ENCODE peak calls at places on chromosomes 7 and 10, in seven cellular contexts. C is AG04450, L is pancreas, V is GM12878, A is A549, G is WTC11, K is AG09319. X is an unnamed sample.

GRCh38 chr10:132102717-132103110 is 37.0 kb downstream of the JAKMIP3 start:
- DNase-seq in V (no peak), A (no peak), C (no peak), K (no peak), L (no peak), G (no peak), X (no peak)

GRCh38 chr7:20561466-20561865 is 54.0 kb upstream of the ABCB5 start:
- DNase-seq in C (no peak), G (no peak), L (no peak), K (no peak), A (no peak), V (no peak), X (no peak)

GRCh38 chr7:121755286-121755685 is 117.7 kb upstream of the PTPRZ1 start:
- DNase-seq in C (no peak), K (no peak), L (no peak), G (no peak), V (no peak), A (no peak), X (no peak)

GRCh38 chr7:4702961-4703512 is 20.9 kb downstream of the FOXK1 start:
- DNase-seq in K (no peak), A (no peak), V (no peak), L (no peak), G (peak), C (no peak), X (peak)

GRCh38 chr10:78806805-78807221 is 262.0 kb upstream of the ZMIZ1 start:
- DNase-seq in V (no peak), C (no peak), A (no peak), K (no peak), G (no peak), L (no peak), X (no peak)

GRCh38 chr7:95012001-95012400 is 104.6 kb downstream of the PPP1R9A start:
- DNase-seq in A (peak), G (no peak), L (no peak), K (no peak), C (no peak), V (no peak), X (no peak)

GRCh38 chr10:135601-136464 is 578 bp downstream of the ZMYND11 start:
- DNase-seq in V (no peak), C (no peak), K (no peak), L (peak), A (peak), G (peak), X (peak)

GRCh38 chr10:60044221-60044620 is 137.9 kb upstream of the CCDC6 start:
- DNase-seq in A (no peak), K (no peak), G (no peak), C (no peak), L (no peak), V (no peak), X (no peak)

GRCh38 chr7:123601530-123601929 is at the start of gene ASB15:
- DNase-seq in V (no peak), G (no peak), A (no peak), K (no peak), C (no peak), L (no peak), X (no peak)

GRCh38 chr10:31604141-31604540 is 285.1 kb downstream of the ZEB1 start:
- DNase-seq in C (no peak), L (no peak), A (no peak), G (no peak), V (no peak), K (peak), X (peak)

GRCh38 chr7:107372298-107372697 is 97.6 kb upstream of the GPR22 start:
- DNase-seq in L (no peak), V (no peak), G (no peak), A (no peak), C (no peak), K (no peak), X (no peak)

GRCh38 chr10:70234668-70235447 is 1.6 kb upstream of the PPA1 start:
- DNase-seq in A (no peak), K (peak), L (no peak), C (peak), G (no peak), V (no peak), X (no peak)

GRCh38 chr10:70233939-70234300 is 691 bp upstream of the PPA1 start:
- DNase-seq in L (no peak), K (no peak), G (no peak), V (no peak), A (no peak), C (no peak), X (no peak)

GRCh38 chr10:70232859-70233108 is 445 bp downstream of the PPA1 start:
- DNase-seq in V (no peak), L (no peak), G (no peak), C (no peak), K (no peak), A (no peak), X (no peak)

GRCh38 chr10:70232155-70232858 is 922 bp downstream of the PPA1 start:
- DNase-seq in G (no peak), A (peak), L (peak), V (no peak), K (peak), C (no peak), X (peak)

GRCh38 chr10:70233109-70233938 is at the start of gene PPA1:
- DNase-seq in C (peak), A (peak), V (peak), K (peak), G (peak), L (peak), X (peak)
- TF ChIP-seq CTCF in C (peak), A (peak), V (peak), K (no peak), G (no peak), L (no peak), X (no peak)

DNA sequence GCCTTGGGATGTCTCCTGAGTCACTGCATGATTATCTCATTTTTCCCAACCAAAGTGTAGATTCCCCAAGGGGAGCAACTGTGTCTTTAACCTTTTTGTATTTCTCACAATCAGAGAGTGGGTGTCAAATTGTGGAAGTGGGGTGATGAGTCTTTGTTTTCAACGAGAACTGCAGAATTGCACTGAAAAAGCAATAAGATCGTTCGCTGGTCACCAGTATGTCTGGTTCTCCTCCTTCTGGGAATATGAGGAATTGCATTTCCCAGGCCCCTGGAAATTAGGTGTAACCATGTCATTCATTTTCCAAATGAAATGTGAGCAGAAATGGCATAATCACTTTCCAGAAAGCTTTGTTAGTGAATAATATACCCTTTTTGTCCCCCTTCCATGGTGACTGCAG is 326.9 kb downstream of the GPAM start:
- DNase-seq in A (no peak), K (no peak), C (no peak), L (no peak), G (no peak), V (no peak), X (no peak)
- TF ChIP-seq CTCF in A (no peak), K (peak), C (no peak), L (no peak), G (peak), V (no peak), X (peak)

DNA sequence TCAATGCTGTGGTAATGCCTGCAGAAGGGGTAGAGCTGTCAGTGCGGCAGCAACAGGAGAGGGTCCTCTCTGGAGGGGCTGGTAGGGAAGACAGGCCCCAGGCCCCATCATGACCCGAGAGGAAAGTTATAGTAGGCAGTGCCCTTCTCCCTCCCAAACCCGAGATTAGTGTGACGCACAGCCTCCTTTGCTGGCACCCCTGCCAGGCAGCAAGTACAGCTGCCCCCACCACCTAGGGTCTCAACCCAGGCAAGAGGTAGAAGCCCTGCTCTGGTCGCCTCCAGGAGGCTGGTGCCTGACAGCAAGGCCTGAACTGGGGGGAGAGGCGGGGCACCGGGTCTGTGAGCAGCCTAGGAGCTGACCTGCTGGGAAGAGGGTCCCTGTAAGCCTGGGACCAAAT is 15.5 kb downstream of the LOXL4 start:
- DNase-seq in G (no peak), L (no peak), K (no peak), A (no peak), V (no peak), C (no peak), X (no peak)
- TF ChIP-seq CTCF in G (no peak), L (no peak), K (no peak), A (no peak), V (no peak), C (no peak), X (no peak)

GRCh38 chr10:121235692-121236091 is 362.6 kb downstream of the FGFR2 start:
- DNase-seq in G (no peak), C (no peak), A (no peak), V (no peak), L (no peak), K (no peak), X (no peak)

GRCh38 chr10:121236621-121237020 is 361.6 kb downstream of the FGFR2 start:
- DNase-seq in G (no peak), A (no peak), C (no peak), L (no peak), V (no peak), K (no peak), X (no peak)

GRCh38 chr10:121240556-121240955 is 357.7 kb downstream of the FGFR2 start:
- DNase-seq in C (no peak), V (no peak), K (no peak), L (no peak), G (no peak), A (no peak), X (no peak)

GRCh38 chr10:121240011-121240410 is 358.2 kb downstream of the FGFR2 start:
- DNase-seq in K (no peak), A (no peak), C (no peak), G (no peak), L (no peak), V (no peak), X (no peak)

GRCh38 chr10:121237718-121238117 is 360.5 kb downstream of the FGFR2 start:
- DNase-seq in C (no peak), K (no peak), A (peak), G (no peak), V (no peak), L (no peak), X (no peak)
- TF ChIP-seq CTCF in C (no peak), K (no peak), A (no peak), G (no peak), V (no peak), L (no peak), X (no peak)

GRCh38 chr10:102565793-102566192 is 62.0 kb downstream of the SUFU start:
- DNase-seq in C (no peak), L (no peak), A (no peak), V (no peak), G (peak), K (no peak), X (no peak)
- TF ChIP-seq CTCF in C (no peak), L (no peak), A (no peak), V (no peak), G (peak), K (no peak), X (no peak)

GRCh38 chr7:112571852-112572607 is 91.2 kb downstream of the LSMEM1 start:
- DNase-seq in C (no peak), G (no peak), K (no peak), A (peak), V (no peak), L (no peak), X (no peak)
- TF ChIP-seq CTCF in C (no peak), G (no peak), K (no peak), A (no peak), V (no peak), L (no peak), X (no peak)

DNA sequence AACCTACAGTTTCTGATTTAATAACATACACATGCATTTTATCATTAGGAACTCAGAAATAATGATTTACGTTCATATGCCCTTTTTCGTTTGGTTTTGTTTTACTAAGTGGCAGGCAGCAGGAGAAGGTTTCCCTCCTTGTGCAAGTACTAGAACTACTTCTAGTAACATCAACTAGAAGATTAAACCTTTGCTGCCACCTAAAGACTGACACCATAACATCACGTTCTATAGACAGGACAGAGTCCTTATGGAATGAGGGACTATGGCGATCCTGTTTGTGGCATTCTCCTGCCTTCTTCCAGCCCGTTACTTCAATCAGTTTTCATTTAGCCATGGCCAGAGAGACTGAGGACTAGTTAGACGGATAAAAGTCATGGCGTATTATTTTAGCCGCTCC is 53.2 kb downstream of the GAD2 start:
- DNase-seq in C (no peak), G (no peak), L (no peak), A (peak), V (no peak), K (no peak), X (peak)
- TF ChIP-seq CTCF in C (no peak), G (no peak), L (no peak), A (peak), V (peak), K (no peak), X (peak)

X was measured in nephron progenitor cell.